ENCODE peak calls at places on chromosome 9, in nine cellular contexts. Z is OCI-M1, X is naive B cell, R is hepatocyte, D is adrenal gland, C is fibroblast of lung, U is heart right ventricle, A is left lobe of liver, M is astrocyte of the cerebellum. G is an unnamed sample.

GRCh38 chr9:137375321-137376058 is 47.5 kb downstream of the EXD3 start:
- DNase-seq in D (no peak), U (no peak), R (no peak), C (no peak), Z (no peak), M (no peak), X (no peak), A (no peak), G (no peak)

GRCh38 chr9:20391208-20391607 is 231.1 kb downstream of the MLLT3 start:
- DNase-seq in Z (no peak), U (no peak), R (no peak), C (no peak), A (no peak), M (no peak), X (no peak), D (no peak), G (no peak)

GRCh38 chr9:137433349-137433915 is 7.7 kb downstream of the ENTPD8 start:
- DNase-seq in R (no peak), A (no peak), M (no peak), Z (no peak), C (no peak), D (no peak), X (no peak), U (no peak), G (no peak)

GRCh38 chr9:13020706-13021105 is 245.9 kb downstream of the LURAP1L start:
- DNase-seq in A (no peak), Z (no peak), R (no peak), M (no peak), X (no peak), D (no peak), C (no peak), U (no peak), G (no peak)

GRCh38 chr9:113587471-113588031 is 124.0 kb downstream of the RGS3 start:
- DNase-seq in M (no peak), R (peak; percentile 70), X (no peak), U (peak; percentile 81), Z (peak; percentile 60), D (no peak), A (no peak), C (peak; percentile 39), G (no peak)

GRCh38 chr9:109083813-109084405 is 35.8 kb downstream of the TMEM245 start:
- DNase-seq in Z (no peak), D (no peak), X (no peak), A (no peak), C (no peak), M (no peak), U (no peak), R (no peak), G (no peak)

GRCh38 chr9:112655633-112656032 is 62.3 kb downstream of the INIP start:
- DNase-seq in D (no peak), Z (no peak), R (peak; percentile 12), M (no peak), C (no peak), X (no peak), A (no peak), U (no peak), G (no peak)

GRCh38 chr9:91421022-91421765 is 2.4 kb downstream of the NFIL3 start:
- DNase-seq in C (peak; percentile 42), U (peak; percentile 38), M (no peak), Z (peak; percentile 59), A (no peak), D (peak; percentile 28), R (peak; percentile 78), X (peak; percentile 9), G (no peak)

GRCh38 chr9:95552814-95553546 is 36.2 kb upstream of the PTCH1 start:
- DNase-seq in Z (no peak), M (no peak), X (no peak), C (no peak), U (peak; percentile 52), A (no peak), R (peak; percentile 68), D (no peak), G (no peak)